ENCODE peak calls at places on chromosomes 5 and 9, in four cellular contexts. D is Peyer's patch, K is endodermal cell, U is AG09319. B is an unnamed sample.

GRCh38 chr5:32964246-32964645 is 253.1 kb downstream of the NPR3 start:
- DNase-seq in U (no peak), K (peak; percentile 66), D (no peak), B (no peak)

GRCh38 chr5:148910686-148911361 is 84.4 kb downstream of the ADRB2 start:
- DNase-seq in K (peak; percentile 44), D (peak; percentile 54), U (no peak), B (no peak)

GRCh38 chr5:10111575-10111974 is 138.1 kb downstream of the ATPSCKMT start:
- DNase-seq in K (peak; percentile 86), U (peak; percentile 44), D (no peak), B (no peak)

GRCh38 chr9:78235296-78235770 is 542 bp upstream of the CEP78 start:
- DNase-seq in D (no peak), U (no peak), K (no peak), B (no peak)

GRCh38 chr5:159764283-159764927 is 151.9 kb upstream of the ADRA1B start:
- DNase-seq in K (no peak), U (peak; percentile 70), D (no peak), B (peak; percentile 65)

GRCh38 chr9:132756214-132756799 is 86.0 kb downstream of the GTF3C4 start:
- DNase-seq in D (no peak), K (peak; percentile 44), U (no peak), B (no peak)

GRCh38 chr9:1453636-1454035 is 403.5 kb downstream of the DMRT2 start:
- DNase-seq in K (no peak), D (no peak), U (no peak), B (no peak)

GRCh38 chr9:7223981-7224380 is 466.2 kb downstream of the KDM4C start:
- DNase-seq in U (no peak), D (no peak), K (peak; percentile 95), B (no peak)

GRCh38 chr5:168790691-168791230 is 211.6 kb upstream of the PANK3 start:
- DNase-seq in K (no peak), U (no peak), D (no peak), B (no peak)

GRCh38 chr9:91606255-91606995 is 182.8 kb upstream of the NFIL3 start:
- DNase-seq in D (no peak), U (no peak), K (no peak), B (no peak)

GRCh38 chr9:95434116-95435073 is 82.4 kb downstream of the PTCH1 start:
- DNase-seq in D (no peak), U (no peak), K (peak; percentile 91), B (no peak)

GRCh38 chr5:125587631-125588030 is 835.6 kb upstream of the GRAMD2B start:
- DNase-seq in K (no peak), U (no peak), D (no peak), B (no peak)

DNA sequence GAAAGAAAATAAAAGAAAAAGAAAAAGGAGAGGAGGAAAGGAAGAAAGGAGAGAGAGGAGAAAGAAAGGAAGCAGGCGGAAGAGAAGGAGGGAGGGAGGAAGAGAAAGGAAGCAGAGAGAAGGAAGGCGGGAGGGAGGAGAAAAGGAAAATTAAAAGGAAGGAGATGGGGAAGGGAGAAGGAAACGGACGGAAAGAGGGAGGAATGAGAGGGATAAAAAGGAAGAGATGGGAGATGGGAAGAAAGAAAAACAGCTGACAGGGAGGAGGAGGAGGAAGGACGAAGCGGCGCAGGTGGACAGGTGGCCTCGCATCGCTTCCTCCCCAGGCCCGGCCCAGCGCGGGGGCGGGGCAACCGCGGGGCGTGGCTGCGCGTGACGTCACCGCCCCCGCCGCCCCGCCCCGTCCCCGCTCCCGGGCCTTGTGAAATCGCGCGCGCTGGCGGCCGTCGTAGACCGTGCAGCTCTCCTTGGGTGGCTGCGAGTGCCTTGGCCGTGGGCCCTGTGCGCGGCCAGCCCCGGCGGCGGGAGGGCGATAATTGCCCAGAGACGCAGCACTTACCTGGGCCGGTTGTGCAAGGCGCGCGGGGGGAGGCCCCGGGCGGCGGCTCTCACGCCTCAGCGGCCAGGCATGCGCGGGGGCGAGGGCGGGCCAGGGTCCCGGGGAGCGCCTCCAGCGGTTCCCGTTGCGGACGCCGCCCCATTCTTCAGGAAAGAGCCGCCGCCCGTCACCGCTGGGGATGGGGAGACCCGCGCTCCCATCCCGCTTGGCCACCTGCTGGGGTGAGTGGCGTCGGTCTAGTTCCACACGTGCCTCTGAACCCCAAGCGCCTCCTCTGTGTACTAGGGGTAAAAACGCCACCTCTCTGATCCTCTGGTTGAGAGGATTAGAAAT is 49.6 kb upstream of the FOXE1 start:
- DNase-seq in K (peak; percentile 90), D (peak; percentile 85), U (no peak), B (no peak)
- TF ChIP-seq CTCF in K (peak; percentile 51), D (peak; percentile 48), U (no peak), B (no peak)

GRCh38 chr9:131582466-131583341 is 37.4 kb downstream of the PRRT1B start:
- DNase-seq in D (no peak), U (no peak), K (no peak), B (no peak)
- TF ChIP-seq CTCF in D (no peak), U (no peak), K (no peak), B (no peak)

DNA sequence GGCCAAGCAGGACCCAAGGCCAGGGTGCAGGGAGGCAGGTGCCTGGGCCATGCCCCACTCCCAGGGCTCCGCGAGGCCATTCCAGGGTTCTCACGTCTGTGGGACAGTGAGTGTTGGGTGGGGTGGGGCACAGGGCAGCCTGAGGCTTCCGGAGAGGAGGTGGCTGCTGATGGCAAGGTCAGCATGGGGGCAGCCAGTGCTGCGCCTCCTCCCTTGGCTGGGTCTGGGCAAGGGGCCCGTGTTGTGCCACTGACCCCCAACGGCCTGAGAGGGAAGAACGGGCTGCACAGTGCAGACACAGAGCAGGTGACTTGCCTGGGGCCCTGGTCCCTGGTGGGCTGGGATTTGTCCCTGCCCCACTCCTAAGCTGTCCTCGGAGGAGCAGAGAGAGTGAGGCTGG is 82.1 kb downstream of the RXRA start:
- DNase-seq in K (no peak), D (no peak), U (no peak), B (no peak)
- TF ChIP-seq CTCF in K (no peak), D (no peak), U (no peak), B (no peak)

DNA sequence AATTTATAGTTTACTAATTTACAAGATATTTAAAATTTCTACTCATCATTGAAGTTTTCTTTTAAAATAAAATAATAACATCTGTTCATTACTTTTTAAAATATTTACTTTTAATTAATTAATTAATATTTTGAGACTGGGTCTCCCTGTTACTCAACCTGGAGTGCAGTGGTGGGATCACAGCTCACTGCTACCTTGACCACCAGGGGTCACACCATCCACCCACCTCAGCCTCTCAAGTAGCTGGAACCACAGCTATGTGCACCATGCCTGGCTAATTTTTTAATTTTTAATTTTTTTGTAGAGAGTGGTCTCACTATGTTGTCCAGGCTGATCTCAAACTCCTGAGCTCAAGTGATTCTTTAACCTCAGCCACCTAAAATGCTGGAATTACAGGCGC is 1013.6 kb downstream of the CDH9 start:
- DNase-seq in K (peak; percentile 78), D (no peak), U (no peak), B (no peak)
- TF ChIP-seq CTCF in K (peak; percentile 93), D (no peak), U (no peak), B (no peak)

DNA sequence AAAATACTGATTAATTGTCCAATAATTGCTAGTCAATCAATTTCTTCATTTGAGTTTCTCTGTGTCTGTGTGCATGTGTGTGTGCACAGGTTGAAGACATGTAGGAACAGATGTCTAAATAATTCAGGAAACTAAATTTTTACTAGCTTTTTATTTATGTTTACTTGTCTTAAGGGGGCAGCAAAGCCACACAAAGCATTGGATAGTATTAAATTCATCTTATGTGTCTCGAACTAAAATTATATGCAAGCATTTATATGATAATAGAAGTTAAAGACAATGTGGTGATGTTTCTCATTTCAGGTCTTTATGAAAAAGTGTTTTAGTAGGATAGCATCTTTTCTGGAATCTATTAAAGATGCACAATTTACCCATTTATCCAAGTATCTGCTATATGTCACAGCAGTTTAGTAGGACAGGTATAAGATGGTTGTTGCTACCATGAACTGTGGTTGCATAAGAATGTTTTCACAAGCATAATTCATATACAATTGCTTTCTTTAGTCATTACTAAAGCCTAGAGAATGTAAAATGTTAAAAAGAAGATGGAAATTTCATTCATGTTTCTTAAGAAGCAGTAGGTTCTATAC is 784.6 kb upstream of the NUDT12 start:
- DNase-seq in D (no peak), U (no peak), K (no peak), B (no peak)
- TF ChIP-seq CTCF in D (no peak), U (no peak), K (peak; percentile 70), B (no peak)

GRCh38 chr5:127042593-127042992 is 12.2 kb upstream of the MARCHF3 start:
- DNase-seq in K (no peak), U (no peak), D (no peak), B (no peak)
- TF ChIP-seq CTCF in K (peak; percentile 67), U (peak; percentile 23), D (no peak), B (no peak)

DNA sequence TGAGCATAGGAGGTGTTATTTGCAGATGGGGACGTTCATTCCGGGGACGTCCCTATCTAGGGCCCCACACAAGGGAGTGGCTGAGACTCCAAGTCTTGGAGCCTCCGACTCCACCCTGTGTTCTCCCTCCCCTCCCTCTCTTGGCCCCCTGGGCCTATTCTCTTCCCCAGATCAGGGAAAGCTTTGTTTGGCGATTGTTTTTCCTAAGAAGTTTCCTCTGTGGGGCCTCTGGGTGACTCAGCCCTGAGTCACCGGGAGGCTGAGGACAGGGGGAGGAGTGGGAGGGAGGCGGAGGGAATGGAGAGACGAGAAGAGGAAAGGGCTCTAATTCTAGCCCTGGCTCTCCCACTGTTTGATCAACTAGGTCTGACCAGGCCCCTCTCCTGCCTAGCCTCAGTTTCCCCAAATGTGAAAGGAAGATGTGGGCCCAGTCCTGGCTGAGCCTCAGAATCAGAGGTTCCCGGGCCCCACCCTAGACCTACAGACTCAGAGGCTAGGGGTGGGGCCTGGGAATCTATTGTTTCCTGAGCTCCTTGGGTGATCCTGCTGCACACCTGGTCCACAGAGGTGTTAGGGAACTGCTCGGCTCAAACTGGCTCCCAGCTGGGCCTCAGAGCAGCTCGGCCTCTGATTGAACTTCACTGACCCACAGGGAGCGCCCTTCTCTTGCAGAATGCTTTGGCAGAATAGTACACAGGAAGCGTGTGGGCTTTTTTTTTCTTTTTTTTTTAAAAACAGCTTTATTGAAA is 19.2 kb downstream of the GSN start:
- DNase-seq in U (peak; percentile 83), K (peak; percentile 96), D (peak; percentile 85), B (peak; percentile 60)
- TF ChIP-seq CTCF in U (peak; percentile 34), K (peak; percentile 70), D (peak; percentile 10), B (no peak)